ENCODE peak calls at places on chromosomes 16 and 17, in five cellular contexts. D is cardiac fibroblast; V is colonic mucosa; H is stimulated activated CD8-positive, alpha-beta memory T cell treated with anti-CD3 and anti-CD28 coated beads, Interleukin-4, amount 100 ng/mL, for 4 hours; Z is nephron progenitor cell. I is an unnamed sample.

GRCh38 chr17:42276359-42276608 is at the start of gene STAT5B:
- DNase-seq in D (peak), V (peak), H (no peak), Z (peak), I (no peak)

GRCh38 chr16:88533945-88534641 is 36.1 kb upstream of the ZC3H18 start:
- DNase-seq in D (peak), V (peak), H (peak), Z (peak), I (no peak)

GRCh38 chr17:61219460-61219859 is 180.2 kb upstream of the TBX2 start:
- DNase-seq in D (peak), V (no peak), H (no peak), Z (no peak), I (peak)

GRCh38 chr17:72166040-72166439 is 45.2 kb downstream of the SOX9 start:
- DNase-seq in D (no peak), V (no peak), H (no peak), Z (peak), I (no peak)

GRCh38 chr16:85768225-85768624 is 17.3 kb upstream of the C16orf74 start:
- DNase-seq in D (no peak), V (no peak), H (no peak), Z (no peak), I (no peak)

GRCh38 chr17:16398270-16399267 is 16.8 kb upstream of the TRPV2 start:
- DNase-seq in D (no peak), V (no peak), H (no peak), Z (no peak), I (no peak)

GRCh38 chr17:17724991-17725852 is 44.0 kb downstream of the RAI1 start:
- DNase-seq in D (peak), V (no peak), H (no peak), Z (peak), I (no peak)

GRCh38 chr17:4625181-4625601 is 16.3 kb downstream of the ALOX15 start:
- DNase-seq in D (peak), V (no peak), H (no peak), Z (no peak), I (no peak)

GRCh38 chr17:2926019-2926650 is 129.9 kb downstream of the RAP1GAP2 start:
- DNase-seq in D (peak), V (no peak), H (no peak), Z (no peak), I (no peak)

GRCh38 chr16:31569360-31569717 is 41.6 kb downstream of the AHSP start:
- DNase-seq in D (no peak), V (no peak), H (no peak), Z (peak), I (no peak)

GRCh38 chr17:4485676-4486646 is 12.7 kb upstream of the SPNS2 start:
- DNase-seq in D (no peak), V (no peak), H (peak), Z (no peak), I (no peak)

GRCh38 chr17:72192409-72193192 is 71.8 kb downstream of the SOX9 start:
- DNase-seq in D (peak), V (no peak), H (no peak), Z (no peak), I (peak)

GRCh38 chr16:149024-149675 is 3.3 kb upstream of the HBZ start:
- DNase-seq in D (no peak), V (no peak), H (no peak), Z (no peak), I (no peak)

GRCh38 chr17:55444471-55445441 is 23.1 kb upstream of the MMD start:
- DNase-seq in D (peak), V (peak), H (no peak), Z (no peak), I (no peak)

GRCh38 chr16:50267151-50267631 is 840 bp downstream of the ADCY7 start:
- DNase-seq in D (no peak), V (peak), H (no peak), Z (no peak), I (no peak)

GRCh38 chr16:72987480-72987901 is 60.4 kb downstream of the ZFHX3 start:
- DNase-seq in D (no peak), V (no peak), H (no peak), Z (no peak), I (no peak)

GRCh38 chr17:22138861-22139469 is 446.6 kb downstream of the KCNJ18 start:
- DNase-seq in D (no peak), V (no peak), H (no peak), Z (no peak), I (no peak)

GRCh38 chr16:67055712-67056487 is 27.0 kb downstream of the CBFB start:
- DNase-seq in D (peak), V (no peak), H (no peak), Z (no peak), I (no peak)

GRCh38 chr17:14580494-14580893 is 279.6 kb downstream of the HS3ST3B1 start:
- DNase-seq in D (no peak), V (no peak), H (no peak), Z (no peak), I (no peak)

GRCh38 chr17:32310927-32311568 is 30.9 kb downstream of the C17orf75 start:
- DNase-seq in D (peak), V (no peak), H (no peak), Z (no peak), I (no peak)

GRCh38 chr17:2649191-2649590 is 55.7 kb downstream of the PAFAH1B1 start:
- DNase-seq in D (no peak), V (no peak), H (no peak), Z (no peak), I (no peak)

GRCh38 chr17:27294689-27295630 is 1.0 kb downstream of the WSB1 start:
- DNase-seq in D (peak), V (peak), H (no peak), Z (peak), I (peak)

GRCh38 chr17:7577327-7578199 is 1.9 kb upstream of the CD68 start:
- DNase-seq in D (no peak), V (no peak), H (no peak), Z (no peak), I (no peak)

GRCh38 chr17:33934696-33935095 is 320.4 kb upstream of the CCL2 start:
- DNase-seq in D (no peak), V (no peak), H (no peak), Z (no peak), I (no peak)

GRCh38 chr17:70159980-70160379 is 9.4 kb upstream of the KCNJ2 start:
- DNase-seq in D (no peak), V (no peak), H (no peak), Z (no peak), I (no peak)

GRCh38 chr17:37737971-37738370 is 6.9 kb downstream of the HNF1B start:
- DNase-seq in D (peak), V (no peak), H (no peak), Z (no peak), I (no peak)

GRCh38 chr16:2715519-2715918 is 4.5 kb downstream of the PRSS27 start:
- DNase-seq in D (peak), V (peak), H (peak), Z (peak), I (no peak)

GRCh38 chr17:82935944-82936767 is 96.3 kb upstream of the ZNF750 start:
- DNase-seq in D (no peak), V (no peak), H (no peak), Z (no peak), I (peak)

GRCh38 chr16:85421338-85422123 is 191.6 kb upstream of the GSE1 start:
- DNase-seq in D (no peak), V (no peak), H (no peak), Z (peak), I (no peak)

GRCh38 chr17:30969989-30970680 is 704 bp upstream of the RNF135 start:
- DNase-seq in D (peak), V (peak), H (no peak), Z (no peak), I (no peak)

GRCh38 chr16:2980227-2981176 is at the start of gene PKMYT1:
- DNase-seq in D (peak), V (peak), H (peak), Z (peak), I (peak)

GRCh38 chr16:637081-638018 is 1.2 kb upstream of the METTL26 start:
- DNase-seq in D (peak), V (peak), H (peak), Z (peak), I (no peak)

GRCh38 chr16:17510532-17510931 is 39.8 kb upstream of the XYLT1 start:
- DNase-seq in D (no peak), V (no peak), H (no peak), Z (no peak), I (no peak)

GRCh38 chr16:29926675-29927522 is 873 bp upstream of the KCTD13 start:
- DNase-seq in D (no peak), V (peak), H (no peak), Z (peak), I (no peak)

GRCh38 chr17:32914181-32914580 is 13.8 kb upstream of the TMEM98 start:
- DNase-seq in D (no peak), V (no peak), H (no peak), Z (no peak), I (no peak)